ENCODE peak calls at places on chromosomes 2 and 18, in six cellular contexts. D, L, P, H, N and I are unnamed samples.

GRCh38 chr2:158745067-158745865 is 49.9 kb upstream of the DAPL1 start:
- DNase-seq in L (peak), D (peak), P (peak), H (peak), N (no peak), I (peak)

GRCh38 chr2:126796931-126797621 is 101.6 kb upstream of the TEX51 start:
- DNase-seq in D (no peak), P (no peak), H (no peak), N (no peak), L (no peak), I (no peak)

GRCh38 chr2:239022437-239023260 is 174.8 kb downstream of the TWIST2 start:
- DNase-seq in H (no peak), L (no peak), P (no peak), N (no peak), D (no peak), I (no peak)

GRCh38 chr2:214543386-214543955 is 132.6 kb downstream of the VWC2L start:
- DNase-seq in N (no peak), P (no peak), L (peak), D (peak), H (peak), I (peak)

GRCh38 chr2:100222844-100223243 is 80.5 kb upstream of the AFF3 start:
- DNase-seq in D (no peak), P (no peak), H (no peak), N (no peak), L (no peak), I (no peak)

GRCh38 chr2:169139993-169140767 is 70.8 kb downstream of the DHRS9 start:
- DNase-seq in N (no peak), H (no peak), P (no peak), D (no peak), L (no peak), I (no peak)

GRCh38 chr2:61114147-61114546 is 47.8 kb upstream of the C2orf74 start:
- DNase-seq in L (peak), N (no peak), D (peak), P (no peak), H (no peak), I (no peak)

GRCh38 chr2:213251618-213252017 is 32.6 kb upstream of the SPAG16 start:
- DNase-seq in P (peak), N (no peak), D (peak), L (peak), H (peak), I (no peak)

GRCh38 chr18:25672490-25672889 is 320.5 kb upstream of the ZNF521 start:
- DNase-seq in D (no peak), L (peak), P (no peak), H (no peak), N (no peak), I (no peak)

GRCh38 chr2:119490106-119490505 is 34.2 kb downstream of the SCTR start:
- DNase-seq in N (no peak), L (no peak), D (no peak), P (no peak), H (no peak), I (no peak)

GRCh38 chr2:38260469-38260868 is 116.6 kb downstream of the ATL2 start:
- DNase-seq in N (no peak), H (no peak), P (peak), D (no peak), L (no peak), I (no peak)

GRCh38 chr2:13114391-13114790 is 397.7 kb downstream of the TRIB2 start:
- DNase-seq in L (no peak), H (peak), N (no peak), D (no peak), P (no peak), I (no peak)

GRCh38 chr18:78893396-78894305 is 86.0 kb upstream of the SALL3 start:
- DNase-seq in D (no peak), N (no peak), L (peak), H (no peak), P (no peak), I (no peak)

GRCh38 chr2:19990416-19990728 is 467 bp upstream of the WDR35 start:
- DNase-seq in N (no peak), D (no peak), H (no peak), P (no peak), L (no peak), I (no peak)

GRCh38 chr18:75201273-75201898 is 7.6 kb downstream of the PTGR3 start:
- DNase-seq in H (no peak), N (no peak), L (peak), D (no peak), P (no peak), I (no peak)

GRCh38 chr2:73922681-73923080 is 4.0 kb upstream of the DGUOK start:
- DNase-seq in P (no peak), H (no peak), L (peak), D (no peak), N (no peak), I (no peak)